ENCODE peak calls at places on chromosomes 3 and 15, in six cellular contexts. One of them, this sample, is unnamed.

GRCh38 chr3:157713101-157713500 is 209.9 kb upstream of the VEPH1 start:
- DNase-seq in IMR-90: no peak
- DNase-seq in A549: no peak
- DNase-seq in H1: no peak
- DNase-seq in HepG2: no peak
- DNase-seq in SK-N-SH: no peak
- DNase-seq in this sample: no peak

GRCh38 chr3:113405180-113405579 is 36.1 kb downstream of the CFAP44 start:
- DNase-seq in IMR-90: peak
- DNase-seq in H1: no peak
- DNase-seq in A549: no peak
- DNase-seq in HepG2: no peak
- DNase-seq in SK-N-SH: no peak
- DNase-seq in this sample: no peak

GRCh38 chr3:32913790-32914446 is 37.5 kb upstream of the CCR4 start:
- DNase-seq in SK-N-SH: no peak
- DNase-seq in H1: no peak
- DNase-seq in A549: no peak
- DNase-seq in HepG2: no peak
- DNase-seq in IMR-90: no peak
- DNase-seq in this sample: no peak

GRCh38 chr3:124986153-124987143 is 51.9 kb upstream of the MUC13 start:
- DNase-seq in H1: no peak
- DNase-seq in HepG2: no peak
- DNase-seq in IMR-90: peak
- DNase-seq in SK-N-SH: peak
- DNase-seq in A549: peak
- DNase-seq in this sample: peak

GRCh38 chr3:177358968-177359600 is 161.8 kb upstream of the TBL1XR1 start:
- DNase-seq in IMR-90: no peak
- DNase-seq in HepG2: no peak
- DNase-seq in H1: peak
- DNase-seq in A549: peak
- DNase-seq in SK-N-SH: peak
- DNase-seq in this sample: peak

GRCh38 chr3:164186095-164186494 is 892.2 kb downstream of the SI start:
- DNase-seq in A549: no peak
- DNase-seq in H1: no peak
- DNase-seq in SK-N-SH: no peak
- DNase-seq in IMR-90: no peak
- DNase-seq in HepG2: no peak
- DNase-seq in this sample: no peak

GRCh38 chr15:59274126-59274970 is 67.7 kb downstream of the LDHAL6B start:
- DNase-seq in SK-N-SH: no peak
- DNase-seq in H1: no peak
- DNase-seq in IMR-90: peak
- DNase-seq in A549: no peak
- DNase-seq in HepG2: no peak
- DNase-seq in this sample: no peak

GRCh38 chr3:131083190-131083863 is 56.6 kb downstream of the NEK11 start:
- DNase-seq in IMR-90: no peak
- DNase-seq in HepG2: no peak
- DNase-seq in H1: no peak
- DNase-seq in A549: no peak
- DNase-seq in SK-N-SH: peak
- DNase-seq in this sample: no peak

GRCh38 chr15:43987924-43988323 is 161.1 kb downstream of the WDR76 start:
- DNase-seq in SK-N-SH: no peak
- DNase-seq in HepG2: no peak
- DNase-seq in IMR-90: no peak
- DNase-seq in H1: no peak
- DNase-seq in A549: no peak
- DNase-seq in this sample: no peak

GRCh38 chr15:89371145-89372044 is 36.8 kb upstream of the POLG start:
- DNase-seq in SK-N-SH: no peak
- DNase-seq in A549: no peak
- DNase-seq in H1: peak
- DNase-seq in HepG2: no peak
- DNase-seq in IMR-90: no peak
- DNase-seq in this sample: no peak

GRCh38 chr15:88940110-88940675 is 27.0 kb upstream of the MFGE8 start:
- DNase-seq in H1: peak
- DNase-seq in IMR-90: no peak
- DNase-seq in A549: no peak
- DNase-seq in SK-N-SH: no peak
- DNase-seq in HepG2: no peak
- DNase-seq in this sample: no peak

GRCh38 chr15:79540551-79540950 is 108.4 kb downstream of the MINAR1 start:
- DNase-seq in H1: no peak
- DNase-seq in HepG2: no peak
- DNase-seq in IMR-90: no peak
- DNase-seq in A549: no peak
- DNase-seq in SK-N-SH: no peak
- DNase-seq in this sample: peak

GRCh38 chr15:59532770-59533379 is 78.7 kb upstream of the GCNT3 start:
- DNase-seq in HepG2: peak
- DNase-seq in SK-N-SH: peak
- DNase-seq in H1: no peak
- DNase-seq in A549: peak
- DNase-seq in IMR-90: peak
- DNase-seq in this sample: peak

GRCh38 chr15:62087671-62088360 is 21.0 kb downstream of the C2CD4A start:
- DNase-seq in IMR-90: no peak
- DNase-seq in SK-N-SH: peak
- DNase-seq in HepG2: no peak
- DNase-seq in A549: no peak
- DNase-seq in H1: no peak
- DNase-seq in this sample: no peak

GRCh38 chr3:67414740-67415139 is 239.7 kb downstream of the SUCLG2 start:
- DNase-seq in IMR-90: no peak
- DNase-seq in H1: no peak
- DNase-seq in A549: no peak
- DNase-seq in SK-N-SH: no peak
- DNase-seq in HepG2: no peak
- DNase-seq in this sample: no peak

GRCh38 chr3:171781711-171782127 is 28.6 kb downstream of the PLD1 start:
- DNase-seq in A549: no peak
- DNase-seq in IMR-90: peak
- DNase-seq in HepG2: peak
- DNase-seq in H1: no peak
- DNase-seq in SK-N-SH: no peak
- DNase-seq in this sample: no peak

GRCh38 chr3:191353022-191353777 is 22.9 kb upstream of the UTS2B start:
- DNase-seq in SK-N-SH: no peak
- DNase-seq in A549: no peak
- DNase-seq in H1: no peak
- DNase-seq in IMR-90: no peak
- DNase-seq in HepG2: peak
- DNase-seq in this sample: no peak

GRCh38 chr3:111848246-111848645 is 10.8 kb upstream of the PHLDB2 start:
- DNase-seq in A549: no peak
- DNase-seq in HepG2: no peak
- DNase-seq in H1: no peak
- DNase-seq in IMR-90: no peak
- DNase-seq in SK-N-SH: no peak
- DNase-seq in this sample: peak

GRCh38 chr15:61653110-61653509 is 407.1 kb downstream of the VPS13C start:
- DNase-seq in A549: no peak
- DNase-seq in H1: no peak
- DNase-seq in HepG2: no peak
- DNase-seq in SK-N-SH: no peak
- DNase-seq in IMR-90: no peak
- DNase-seq in this sample: no peak

DNA sequence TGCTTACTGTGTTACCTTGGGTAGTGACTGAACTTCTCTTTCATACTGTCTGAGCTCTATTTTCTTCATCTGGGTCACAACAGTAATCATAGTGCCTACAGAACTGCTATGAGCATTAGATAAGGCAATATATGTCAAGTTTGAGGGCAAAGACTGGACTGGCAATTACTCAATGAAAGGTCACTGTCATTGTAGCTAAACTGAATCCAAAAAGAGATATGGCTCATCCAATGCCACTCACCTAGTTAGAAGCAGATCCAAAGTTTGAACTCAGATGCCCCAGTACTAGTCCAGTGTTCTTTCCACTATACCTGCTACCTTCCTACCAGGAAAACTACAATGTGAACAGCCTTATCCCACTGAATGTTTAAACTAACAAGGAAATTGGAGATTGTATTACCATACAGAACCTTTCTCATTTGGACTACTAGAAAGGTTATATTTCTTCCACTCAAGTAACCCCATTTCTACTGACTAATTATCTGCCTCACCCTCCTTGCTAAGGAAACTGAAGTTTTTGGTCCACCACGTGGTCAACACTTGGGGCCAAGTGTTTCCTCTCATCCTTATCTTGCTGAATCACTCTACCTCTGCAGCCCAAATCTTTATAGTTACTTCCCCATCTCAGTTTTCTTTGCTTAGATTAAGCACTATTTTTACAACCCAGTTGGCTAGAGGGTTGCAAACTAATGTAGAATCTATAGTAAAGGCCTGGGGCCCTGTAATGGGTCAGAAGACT is 202.3 kb upstream of the LPP start:
- DNase-seq in H1: no peak
- DNase-seq in SK-N-SH: no peak
- DNase-seq in IMR-90: peak
- DNase-seq in HepG2: no peak
- DNase-seq in A549: no peak
- DNase-seq in this sample: no peak
- TF ChIP-seq RAD21 in H1: no peak
- TF ChIP-seq RAD21 in SK-N-SH: no peak
- TF ChIP-seq RAD21 in IMR-90: no peak
- TF ChIP-seq RAD21 in HepG2: no peak
- TF ChIP-seq RAD21 in A549: no peak
- TF ChIP-seq RAD21 in this sample: no peak

DNA sequence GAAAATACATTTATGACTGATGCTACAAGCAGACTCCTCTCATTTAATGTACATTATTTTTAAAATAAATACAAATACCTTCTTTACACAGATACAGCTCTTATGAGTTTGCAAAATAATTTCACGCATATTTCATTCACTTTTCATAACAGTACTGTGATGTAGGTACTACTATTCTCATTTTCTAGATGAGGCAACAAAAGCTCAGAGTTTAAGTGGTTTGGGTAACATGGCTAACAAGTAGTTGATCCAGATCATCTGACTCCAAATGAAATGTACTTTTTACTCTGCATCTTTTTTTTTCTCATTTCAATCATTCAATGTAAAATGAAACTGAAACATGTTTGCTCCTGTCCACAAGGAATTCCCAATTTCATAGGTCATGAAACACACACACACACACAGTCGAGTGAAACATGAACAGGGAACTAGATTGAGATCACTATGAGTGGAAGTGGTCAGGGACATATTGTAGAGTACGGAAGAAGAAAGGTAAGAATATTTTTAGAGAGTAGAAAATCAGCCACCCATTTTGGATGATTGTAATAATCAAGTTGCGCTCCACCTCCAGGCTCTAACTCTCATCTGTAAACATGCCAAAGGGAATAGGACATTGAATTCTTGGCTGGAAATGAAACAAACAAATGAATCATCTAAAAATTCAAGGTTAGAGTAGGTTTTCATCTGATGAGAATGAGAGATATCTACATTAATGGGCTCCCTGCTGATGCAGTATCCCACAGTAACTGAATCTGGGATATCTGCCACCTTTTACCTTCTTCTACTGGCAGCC is 92.4 kb downstream of the CLDN1 start:
- DNase-seq in A549: peak
- DNase-seq in IMR-90: peak
- DNase-seq in HepG2: peak
- DNase-seq in SK-N-SH: no peak
- DNase-seq in H1: no peak
- DNase-seq in this sample: no peak
- TF ChIP-seq RAD21 in A549: peak
- TF ChIP-seq RAD21 in IMR-90: no peak
- TF ChIP-seq RAD21 in HepG2: no peak
- TF ChIP-seq RAD21 in SK-N-SH: no peak
- TF ChIP-seq RAD21 in H1: no peak
- TF ChIP-seq RAD21 in this sample: no peak

GRCh38 chr3:107752202-107752990 is 229.6 kb downstream of the BBX start:
- DNase-seq in SK-N-SH: no peak
- DNase-seq in H1: no peak
- DNase-seq in HepG2: peak
- DNase-seq in A549: no peak
- DNase-seq in IMR-90: peak
- DNase-seq in this sample: peak
- TF ChIP-seq RAD21 in SK-N-SH: peak
- TF ChIP-seq RAD21 in H1: peak
- TF ChIP-seq RAD21 in HepG2: no peak
- TF ChIP-seq RAD21 in A549: no peak
- TF ChIP-seq RAD21 in IMR-90: peak
- TF ChIP-seq RAD21 in this sample: peak

GRCh38 chr15:98288091-98288590 is 327.6 kb downstream of the ARRDC4 start:
- DNase-seq in HepG2: no peak
- DNase-seq in H1: no peak
- DNase-seq in A549: no peak
- DNase-seq in IMR-90: no peak
- DNase-seq in SK-N-SH: no peak
- DNase-seq in this sample: no peak

GRCh38 chr15:98289747-98290146 is 329.2 kb downstream of the ARRDC4 start:
- DNase-seq in IMR-90: no peak
- DNase-seq in HepG2: no peak
- DNase-seq in H1: peak
- DNase-seq in SK-N-SH: no peak
- DNase-seq in A549: no peak
- DNase-seq in this sample: no peak

GRCh38 chr15:98296653-98297052 is 336.1 kb downstream of the ARRDC4 start:
- DNase-seq in H1: no peak
- DNase-seq in SK-N-SH: no peak
- DNase-seq in HepG2: no peak
- DNase-seq in A549: no peak
- DNase-seq in IMR-90: no peak
- DNase-seq in this sample: no peak

GRCh38 chr15:98294126-98294525 is 333.6 kb downstream of the ARRDC4 start:
- DNase-seq in H1: peak
- DNase-seq in HepG2: no peak
- DNase-seq in SK-N-SH: no peak
- DNase-seq in A549: no peak
- DNase-seq in IMR-90: no peak
- DNase-seq in this sample: no peak

DNA sequence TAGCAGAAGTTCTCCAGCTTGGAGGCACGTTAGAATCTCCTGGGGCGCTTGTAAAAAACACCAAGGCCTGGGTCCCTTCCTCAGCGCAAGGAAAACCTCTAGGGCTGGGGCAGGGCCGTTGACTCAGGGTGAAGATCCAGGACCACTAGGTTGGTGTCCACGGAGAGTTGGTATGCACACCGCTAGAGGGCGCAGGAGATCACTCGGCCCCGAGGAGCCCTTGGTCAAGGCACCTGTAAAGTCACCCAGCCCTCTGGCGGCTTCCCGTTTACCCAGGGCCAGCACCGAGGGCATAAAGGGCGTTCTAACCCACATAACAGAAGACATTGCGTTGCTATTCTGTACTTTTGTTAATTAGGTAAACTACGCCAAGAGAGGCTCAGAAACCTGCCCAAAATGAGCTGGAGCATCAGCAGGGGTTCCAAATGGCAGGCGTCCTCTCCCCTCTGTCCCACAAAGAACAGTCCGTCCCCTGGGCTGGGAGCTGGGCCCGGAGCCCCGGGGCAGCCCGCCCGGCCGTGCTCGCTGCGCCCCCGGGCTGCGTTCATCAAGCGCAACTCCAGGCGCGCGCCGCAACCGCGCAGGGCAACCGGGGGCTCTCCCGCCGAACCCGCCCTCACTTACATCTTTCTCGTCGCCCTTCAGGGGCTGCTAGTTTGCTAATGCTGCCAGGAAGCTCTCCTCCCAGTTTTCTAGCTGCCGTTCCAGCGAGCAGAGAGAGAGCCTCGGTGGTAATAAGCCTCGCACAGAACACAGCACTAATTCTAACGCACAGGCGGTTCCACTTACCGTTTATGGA is 332.1 kb downstream of the ARRDC4 start:
- DNase-seq in IMR-90: no peak
- DNase-seq in A549: peak
- DNase-seq in H1: peak
- DNase-seq in HepG2: peak
- DNase-seq in SK-N-SH: peak
- DNase-seq in this sample: peak
- TF ChIP-seq RAD21 in IMR-90: no peak
- TF ChIP-seq RAD21 in A549: peak
- TF ChIP-seq RAD21 in H1: peak
- TF ChIP-seq RAD21 in HepG2: no peak
- TF ChIP-seq RAD21 in SK-N-SH: peak
- TF ChIP-seq RAD21 in this sample: peak